ENCODE peak calls at places on chromosome 3, in eight cellular contexts. E is heart right ventricle; Q is ovary; Z is non-pigmented ciliary epithelial cell; X is activated CD8-positive, alpha-beta memory T cell treated with anti-CD3 and anti-CD28 coated beads, Interleukin-2, amount 10 ng/mL, durations not matched to agents 7 days and 5 days; O is pons; C is mucosa of descending colon; F is midbrain. L is an unnamed sample.

GRCh38 chr3:52468336-52468735 is 12.9 kb downstream of the NISCH start:
- DNase-seq in X (no peak), C (no peak), O (no peak), Z (no peak), Q (no peak), F (no peak), E (no peak), L (peak)

GRCh38 chr3:32951410-32951811 is at the start of gene CCR4:
- DNase-seq in Q (no peak), F (no peak), X (peak), Z (no peak), E (no peak), O (no peak), C (peak), L (no peak)

GRCh38 chr3:123749716-123750115 is 134.4 kb downstream of the MYLK start:
- DNase-seq in C (no peak), O (no peak), F (no peak), E (no peak), Q (no peak), X (no peak), Z (peak), L (no peak)

GRCh38 chr3:195613468-195614069 is 29.8 kb upstream of the APOD start:
- DNase-seq in F (no peak), E (no peak), Q (no peak), X (peak), Z (no peak), C (no peak), O (no peak), L (no peak)

GRCh38 chr3:174342941-174343431 is 516.1 kb upstream of the NAALADL2 start:
- DNase-seq in E (no peak), Q (no peak), C (no peak), O (no peak), F (no peak), Z (no peak), X (no peak), L (no peak)

GRCh38 chr3:155185623-155186022 is 105.5 kb downstream of the MME start:
- DNase-seq in O (no peak), F (no peak), E (no peak), Q (no peak), Z (peak), C (no peak), X (no peak), L (no peak)

GRCh38 chr3:85785766-85786165 is 827.0 kb downstream of the CADM2 start:
- DNase-seq in E (no peak), C (no peak), X (no peak), Z (no peak), Q (no peak), F (no peak), O (no peak), L (no peak)

GRCh38 chr3:132660056-132660744 is at the start of gene UBA5:
- DNase-seq in X (peak), Z (no peak), Q (peak), O (peak), C (peak), F (peak), E (peak), L (peak)

GRCh38 chr3:30135190-30135589 is 471.2 kb upstream of the TGFBR2 start:
- DNase-seq in X (no peak), Q (no peak), F (no peak), Z (no peak), C (no peak), O (no peak), E (peak), L (no peak)

GRCh38 chr3:13149331-13150203 is 76.3 kb upstream of the IQSEC1 start:
- DNase-seq in E (no peak), C (no peak), O (no peak), Q (no peak), F (no peak), X (no peak), Z (no peak), L (no peak)

GRCh38 chr3:54882114-54882833 is 45.6 kb downstream of the LRTM1 start:
- DNase-seq in Z (peak), Q (no peak), F (no peak), X (no peak), C (peak), E (no peak), O (no peak), L (no peak)

GRCh38 chr3:3798641-3799113 is 554 bp upstream of the LRRN1 start:
- DNase-seq in Q (peak), O (no peak), X (peak), Z (no peak), F (peak), E (peak), C (peak), L (peak)

GRCh38 chr3:197021729-197022404 is 7.8 kb downstream of the MELTF start:
- DNase-seq in X (no peak), Q (no peak), F (no peak), C (no peak), E (no peak), Z (no peak), O (no peak), L (no peak)

GRCh38 chr3:9402410-9403228 is 5.2 kb downstream of the SETD5 start:
- DNase-seq in F (peak), E (no peak), Q (peak), C (peak), Z (no peak), O (peak), X (no peak), L (peak)

GRCh38 chr3:52086939-52087675 is 30.7 kb upstream of the DUSP7 start:
- DNase-seq in E (no peak), O (no peak), X (peak), F (no peak), Q (peak), C (no peak), Z (no peak), L (peak)

GRCh38 chr3:45960289-45960688 is 17.0 kb downstream of the CXCR6 start:
- DNase-seq in Q (no peak), Z (no peak), C (no peak), F (no peak), X (no peak), O (no peak), E (no peak), L (no peak)

GRCh38 chr3:161549251-161549650 is 52.6 kb downstream of the OTOL1 start:
- DNase-seq in E (no peak), Z (no peak), C (no peak), F (no peak), X (no peak), Q (no peak), O (no peak), L (no peak)

GRCh38 chr3:109685084-109686079 is 348.0 kb upstream of the DPPA4 start:
- DNase-seq in E (peak), C (peak), O (peak), F (no peak), Q (no peak), Z (peak), X (no peak), L (no peak)

GRCh38 chr3:78844307-78844706 is 923.5 kb downstream of the ROBO1 start:
- DNase-seq in E (no peak), C (no peak), O (no peak), Q (no peak), Z (no peak), F (no peak), X (no peak), L (no peak)

GRCh38 chr3:125123455-125123854 is 67.7 kb upstream of the HEG1 start:
- DNase-seq in X (no peak), E (no peak), Z (no peak), Q (no peak), C (no peak), O (no peak), F (no peak), L (no peak)

GRCh38 chr3:110790631-110791030 is 281.0 kb upstream of the NECTIN3 start:
- DNase-seq in E (no peak), Z (no peak), Q (no peak), X (no peak), C (no peak), O (no peak), F (no peak), L (no peak)

GRCh38 chr3:184710870-184711365 is 946 bp downstream of the MAGEF1 start:
- DNase-seq in X (peak), Q (no peak), C (no peak), O (no peak), E (no peak), F (peak), Z (no peak), L (peak)

L was measured in NCI-H82.